ENCODE peak calls at places on chromosomes 2 and 18, in six cellular contexts. B is endothelial cell, I is WTC11, Q is K562, T is A549, M is tibial artery. P is an unnamed sample.

GRCh38 chr2:143071185-143071876 is 57.9 kb upstream of the ARHGAP15 start:
- DNase-seq in B (no peak), I (no peak), Q (no peak), T (no peak), M (no peak), P (no peak)

GRCh38 chr2:144357623-144358400 is 162.1 kb downstream of the ZEB2 start:
- DNase-seq in B (no peak), I (no peak), Q (peak; percentile 75), T (peak; percentile 92), M (no peak), P (no peak)

GRCh38 chr2:171523969-171524401 is 1.7 kb downstream of the CYBRD1 start:
- DNase-seq in B (no peak), I (no peak), Q (peak; percentile 16), T (peak; percentile 39), M (no peak), P (no peak)

GRCh38 chr2:66553370-66553769 is 118.4 kb downstream of the MEIS1 start:
- DNase-seq in B (no peak), I (no peak), Q (peak; percentile 12), T (no peak), M (no peak), P (no peak)

GRCh38 chr18:41162781-41163180 is 792.3 kb upstream of the PIK3C3 start:
- DNase-seq in B (no peak), I (no peak), Q (no peak), T (no peak), M (no peak), P (no peak)

GRCh38 chr2:45700407-45701013 is 49.0 kb downstream of the PRKCE start:
- DNase-seq in B (no peak), I (peak; percentile 21), Q (peak; percentile 19), T (no peak), M (no peak), P (no peak)

GRCh38 chr2:42095923-42096408 is 48.1 kb downstream of the PKDCC start:
- DNase-seq in B (peak; percentile 50), I (peak; percentile 51), Q (peak; percentile 76), T (peak; percentile 84), M (peak; percentile 78), P (no peak)

GRCh38 chr2:216653931-216654365 is 20.7 kb downstream of the IGFBP2 start:
- DNase-seq in B (no peak), I (no peak), Q (no peak), T (peak; percentile 18), M (no peak), P (no peak)

GRCh38 chr2:97706708-97707345 is 6.5 kb upstream of the ZAP70 start:
- DNase-seq in B (no peak), I (no peak), Q (no peak), T (no peak), M (no peak), P (no peak)

GRCh38 chr2:165067958-165068612 is 112.8 kb upstream of the SLC38A11 start:
- DNase-seq in B (peak; percentile 81), I (peak; percentile 79), Q (peak; percentile 26), T (peak; percentile 75), M (no peak), P (peak; percentile 44)

GRCh38 chr18:57352761-57353136 is 392 bp downstream of the ST8SIA3 start:
- DNase-seq in B (peak; percentile 6), I (peak; percentile 25), Q (no peak), T (no peak), M (no peak), P (peak; percentile 24)

GRCh38 chr2:28915939-28916338 is 21.5 kb downstream of the WDR43 start:
- DNase-seq in B (no peak), I (no peak), Q (no peak), T (peak; percentile 15), M (no peak), P (no peak)

GRCh38 chr2:204255469-204255868 is 289.8 kb upstream of the PARD3B start:
- DNase-seq in B (no peak), I (no peak), Q (no peak), T (no peak), M (no peak), P (no peak)

GRCh38 chr18:42850174-42850766 is 265.2 kb downstream of the RIT2 start:
- DNase-seq in B (no peak), I (no peak), Q (no peak), T (no peak), M (no peak), P (no peak)

GRCh38 chr2:41922177-41922576 is 125.6 kb upstream of the PKDCC start:
- DNase-seq in B (no peak), I (no peak), Q (peak; percentile 63), T (peak; percentile 89), M (no peak), P (no peak)

GRCh38 chr2:6394266-6394665 is 471.4 kb downstream of the CMPK2 start:
- DNase-seq in B (no peak), I (no peak), Q (no peak), T (no peak), M (no peak), P (no peak)

GRCh38 chr2:231133365-231134114 is 8.7 kb upstream of the HTR2B start:
- DNase-seq in B (no peak), I (no peak), Q (no peak), T (no peak), M (no peak), P (no peak)

GRCh38 chr2:230783101-230783500 is 70.5 kb downstream of the CAB39 start:
- DNase-seq in B (no peak), I (no peak), Q (no peak), T (no peak), M (no peak), P (no peak)

GRCh38 chr2:231530099-231531085 is at the start of gene NMUR1:
- DNase-seq in B (peak; percentile 73), I (peak; percentile 72), Q (peak; percentile 76), T (peak; percentile 52), M (peak; percentile 66), P (peak; percentile 56)

GRCh38 chr18:5895300-5895885 is at the start of gene TMEM200C:
- DNase-seq in B (peak; percentile 57), I (peak; percentile 57), Q (no peak), T (no peak), M (no peak), P (peak; percentile 43)

GRCh38 chr2:24644032-24644431 is 149.2 kb downstream of the PTRHD1 start:
- DNase-seq in B (no peak), I (no peak), Q (no peak), T (no peak), M (no peak), P (no peak)

GRCh38 chr2:10278029-10278762 is 24.5 kb upstream of the HPCAL1 start:
- DNase-seq in B (no peak), I (no peak), Q (peak; percentile 91), T (no peak), M (peak; percentile 87), P (no peak)

GRCh38 chr2:231800493-231801091 is 14.3 kb downstream of the COPS7B start:
- DNase-seq in B (peak; percentile 63), I (peak; percentile 77), Q (peak; percentile 34), T (peak; percentile 49), M (no peak), P (peak; percentile 19)

GRCh38 chr2:132038179-132038882 is 123.4 kb downstream of the ANKRD30BL start:
- DNase-seq in B (peak; percentile 5), I (peak; percentile 26), Q (peak; percentile 17), T (no peak), M (no peak), P (no peak)

GRCh38 chr2:152376385-152376784 is 41.4 kb downstream of the FMNL2 start:
- DNase-seq in B (no peak), I (no peak), Q (no peak), T (no peak), M (no peak), P (no peak)

GRCh38 chr2:129481306-129482219 is 497.9 kb upstream of the RAB6C start:
- DNase-seq in B (no peak), I (no peak), Q (no peak), T (no peak), M (no peak), P (no peak)

GRCh38 chr2:215461836-215462532 is 26.1 kb upstream of the FN1 start:
- DNase-seq in B (no peak), I (no peak), Q (no peak), T (no peak), M (no peak), P (no peak)

GRCh38 chr2:227890495-227891079 is 19.2 kb downstream of the DAW1 start:
- DNase-seq in B (no peak), I (no peak), Q (peak; percentile 45), T (peak; percentile 54), M (no peak), P (no peak)

DNA sequence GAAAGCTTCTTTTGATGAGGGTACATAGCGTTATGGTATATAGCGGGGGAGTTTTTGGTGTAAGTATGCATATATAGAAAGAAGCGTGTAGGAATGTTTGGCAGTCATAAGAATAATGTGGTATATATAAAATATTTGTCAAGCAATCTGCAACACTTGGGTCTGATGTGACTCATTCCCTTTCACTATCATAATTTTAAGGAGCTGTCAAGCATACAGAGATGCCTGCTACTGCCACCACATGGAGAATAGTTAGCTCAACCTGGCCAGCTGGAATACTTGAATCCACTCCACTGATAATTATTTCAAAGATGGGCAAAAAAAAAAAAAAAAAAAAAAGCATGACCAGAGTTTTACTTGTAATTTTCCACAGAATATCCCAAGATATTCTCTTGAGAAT is 559.8 kb upstream of the REG3G start:
- DNase-seq in B (no peak), I (no peak), Q (peak; percentile 14), T (peak; percentile 1), M (no peak), P (no peak)
- TF ChIP-seq CTCF in B (no peak), I (no peak), Q (no peak), T (no peak), M (no peak), P (no peak)

GRCh38 chr2:158031371-158031770 is 70.3 kb upstream of the UPP2 start:
- DNase-seq in B (no peak), I (no peak), Q (no peak), T (no peak), M (no peak), P (no peak)

GRCh38 chr2:158038906-158039305 is 62.8 kb upstream of the UPP2 start:
- DNase-seq in B (no peak), I (no peak), Q (no peak), T (no peak), M (no peak), P (no peak)

DNA sequence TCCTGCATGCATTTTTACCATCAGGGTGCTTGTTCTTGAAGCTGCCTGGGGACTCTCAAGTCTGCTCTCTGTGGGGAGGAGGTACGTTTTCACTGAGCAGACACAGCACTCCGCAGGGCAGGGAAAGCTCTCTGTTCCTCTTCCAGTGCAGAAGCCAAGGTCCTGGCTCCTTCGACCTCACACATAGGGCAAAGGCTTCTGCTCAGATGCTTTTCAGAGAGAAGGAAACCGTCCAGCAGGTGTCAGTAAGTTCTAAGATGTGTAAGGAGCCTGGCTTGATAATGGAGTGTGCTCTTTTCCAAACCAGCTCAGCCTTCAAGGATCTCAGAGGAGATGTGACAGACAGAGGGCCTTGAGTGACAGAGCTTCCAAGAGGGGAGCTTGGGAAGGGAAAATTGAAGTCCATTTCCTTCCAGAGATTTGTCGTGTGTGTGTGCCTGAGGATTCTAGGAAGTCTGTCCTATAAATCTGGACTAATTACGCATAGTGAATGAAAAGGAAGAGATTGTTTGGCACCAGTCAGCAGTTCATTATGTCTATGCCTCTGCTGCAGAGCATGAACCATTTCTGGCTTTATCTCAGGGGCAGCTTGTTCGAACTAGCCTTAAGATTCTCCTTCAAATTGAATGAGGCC is 67.4 kb upstream of the UPP2 start:
- DNase-seq in B (peak; percentile 62), I (peak; percentile 31), Q (peak; percentile 74), T (peak; percentile 75), M (no peak), P (peak; percentile 27)
- TF ChIP-seq CTCF in B (peak; percentile 34), I (peak; percentile 19), Q (peak; percentile 85), T (peak; percentile 68), M (no peak), P (peak; percentile 67)

GRCh38 chr18:77376043-77376732 is 126.5 kb downstream of the GALR1 start:
- DNase-seq in B (no peak), I (no peak), Q (no peak), T (no peak), M (no peak), P (no peak)
- TF ChIP-seq CTCF in B (no peak), I (no peak), Q (no peak), T (no peak), M (no peak), P (no peak)

GRCh38 chr18:53864758-53865157 is 359.7 kb downstream of the MBD2 start:
- DNase-seq in B (no peak), I (no peak), Q (no peak), T (no peak), M (no peak), P (no peak)
- TF ChIP-seq CTCF in B (no peak), I (no peak), Q (no peak), T (no peak), M (no peak), P (no peak)